ENCODE peak calls at places on chromosomes 5 and 9, in eight cellular contexts. One of them, this sample, is unnamed.
A peak's percentile ranks its signal among the peaks of the same experiment; 100 is the strongest.

GRCh38 chr5:72210913-72211670 is 103.8 kb downstream of the MAP1B start:
- DNase-seq in fibroblast of mammary gland: peak; percentile 88
- DNase-seq in cardiac fibroblast: peak; percentile 73
- DNase-seq in GM12865: no peak
- DNase-seq in WTC11: no peak
- DNase-seq in endothelial cell: no peak
- DNase-seq in H9: no peak
- DNase-seq in NB4: no peak
- DNase-seq in this sample: no peak

GRCh38 chr5:96146675-96147074 is 185.0 kb upstream of the ELL2 start:
- DNase-seq in fibroblast of mammary gland: peak; percentile 92
- DNase-seq in cardiac fibroblast: peak; percentile 63
- DNase-seq in GM12865: peak; percentile 45
- DNase-seq in WTC11: no peak
- DNase-seq in endothelial cell: no peak
- DNase-seq in H9: no peak
- DNase-seq in NB4: peak; percentile 73
- DNase-seq in this sample: no peak

GRCh38 chr5:137743031-137743640 is 7.2 kb upstream of the KLHL3 start:
- DNase-seq in fibroblast of mammary gland: peak; percentile 80
- DNase-seq in cardiac fibroblast: peak; percentile 89
- DNase-seq in GM12865: peak; percentile 82
- DNase-seq in WTC11: peak; percentile 43
- DNase-seq in endothelial cell: peak; percentile 62
- DNase-seq in H9: peak; percentile 71
- DNase-seq in NB4: peak; percentile 74
- DNase-seq in this sample: no peak

GRCh38 chr9:87327567-87328125 is 170.0 kb upstream of the DAPK1 start:
- DNase-seq in fibroblast of mammary gland: no peak
- DNase-seq in cardiac fibroblast: no peak
- DNase-seq in GM12865: no peak
- DNase-seq in WTC11: no peak
- DNase-seq in endothelial cell: no peak
- DNase-seq in H9: no peak
- DNase-seq in NB4: no peak
- DNase-seq in this sample: no peak

GRCh38 chr9:13447551-13448422 is 168.3 kb upstream of the MPDZ start:
- DNase-seq in fibroblast of mammary gland: no peak
- DNase-seq in cardiac fibroblast: peak; percentile 37
- DNase-seq in GM12865: no peak
- DNase-seq in WTC11: no peak
- DNase-seq in endothelial cell: peak; percentile 9
- DNase-seq in H9: no peak
- DNase-seq in NB4: no peak
- DNase-seq in this sample: no peak

GRCh38 chr5:116013931-116014330 is 18.3 kb upstream of the ARL14EPL start:
- DNase-seq in fibroblast of mammary gland: no peak
- DNase-seq in cardiac fibroblast: no peak
- DNase-seq in GM12865: no peak
- DNase-seq in WTC11: no peak
- DNase-seq in endothelial cell: no peak
- DNase-seq in H9: no peak
- DNase-seq in NB4: no peak
- DNase-seq in this sample: no peak

GRCh38 chr5:173035904-173036707 is 20.0 kb upstream of the CREBRF start:
- DNase-seq in fibroblast of mammary gland: no peak
- DNase-seq in cardiac fibroblast: no peak
- DNase-seq in GM12865: peak; percentile 77
- DNase-seq in WTC11: no peak
- DNase-seq in endothelial cell: no peak
- DNase-seq in H9: no peak
- DNase-seq in NB4: no peak
- DNase-seq in this sample: no peak

GRCh38 chr5:119250946-119251901 is 104.6 kb upstream of the TNFAIP8 start:
- DNase-seq in fibroblast of mammary gland: peak; percentile 60
- DNase-seq in cardiac fibroblast: no peak
- DNase-seq in GM12865: no peak
- DNase-seq in WTC11: no peak
- DNase-seq in endothelial cell: no peak
- DNase-seq in H9: no peak
- DNase-seq in NB4: no peak
- DNase-seq in this sample: no peak

GRCh38 chr5:58466939-58467338 is 7.1 kb upstream of the PLK2 start:
- DNase-seq in fibroblast of mammary gland: peak; percentile 35
- DNase-seq in cardiac fibroblast: peak; percentile 38
- DNase-seq in GM12865: peak; percentile 60
- DNase-seq in WTC11: peak; percentile 23
- DNase-seq in endothelial cell: no peak
- DNase-seq in H9: peak; percentile 70
- DNase-seq in NB4: peak; percentile 70
- DNase-seq in this sample: no peak

GRCh38 chr5:150538007-150538917 is 30.3 kb downstream of the NDST1 start:
- DNase-seq in fibroblast of mammary gland: peak; percentile 77
- DNase-seq in cardiac fibroblast: peak; percentile 47
- DNase-seq in GM12865: no peak
- DNase-seq in WTC11: no peak
- DNase-seq in endothelial cell: no peak
- DNase-seq in H9: no peak
- DNase-seq in NB4: peak; percentile 16
- DNase-seq in this sample: no peak

GRCh38 chr9:16257604-16258003 is 612.9 kb downstream of the BNC2 start:
- DNase-seq in fibroblast of mammary gland: peak; percentile 41
- DNase-seq in cardiac fibroblast: no peak
- DNase-seq in GM12865: no peak
- DNase-seq in WTC11: no peak
- DNase-seq in endothelial cell: peak; percentile 18
- DNase-seq in H9: peak; percentile 18
- DNase-seq in NB4: peak; percentile 24
- DNase-seq in this sample: no peak

GRCh38 chr5:88925692-88926490 is 42.9 kb upstream of the MEF2C start:
- DNase-seq in fibroblast of mammary gland: peak; percentile 33
- DNase-seq in cardiac fibroblast: no peak
- DNase-seq in GM12865: no peak
- DNase-seq in WTC11: no peak
- DNase-seq in endothelial cell: no peak
- DNase-seq in H9: no peak
- DNase-seq in NB4: no peak
- DNase-seq in this sample: no peak

GRCh38 chr5:133744030-133744645 is 131.8 kb upstream of the FSTL4 start:
- DNase-seq in fibroblast of mammary gland: no peak
- DNase-seq in cardiac fibroblast: no peak
- DNase-seq in GM12865: no peak
- DNase-seq in WTC11: no peak
- DNase-seq in endothelial cell: no peak
- DNase-seq in H9: no peak
- DNase-seq in NB4: no peak
- DNase-seq in this sample: no peak

GRCh38 chr5:150358261-150359095 is 981 bp downstream of the TCOF1 start:
- DNase-seq in fibroblast of mammary gland: peak; percentile 20
- DNase-seq in cardiac fibroblast: no peak
- DNase-seq in GM12865: peak; percentile 44
- DNase-seq in WTC11: no peak
- DNase-seq in endothelial cell: no peak
- DNase-seq in H9: no peak
- DNase-seq in NB4: no peak
- DNase-seq in this sample: no peak

GRCh38 chr5:74638776-74639537 is 1.6 kb downstream of the ENC1 start:
- DNase-seq in fibroblast of mammary gland: peak; percentile 55
- DNase-seq in cardiac fibroblast: peak; percentile 54
- DNase-seq in GM12865: peak; percentile 87
- DNase-seq in WTC11: no peak
- DNase-seq in endothelial cell: no peak
- DNase-seq in H9: no peak
- DNase-seq in NB4: peak; percentile 39
- DNase-seq in this sample: no peak

GRCh38 chr9:95091971-95092320 is 225.6 kb downstream of the FANCC start:
- DNase-seq in fibroblast of mammary gland: peak; percentile 23
- DNase-seq in cardiac fibroblast: peak; percentile 60
- DNase-seq in GM12865: no peak
- DNase-seq in WTC11: no peak
- DNase-seq in endothelial cell: no peak
- DNase-seq in H9: no peak
- DNase-seq in NB4: peak; percentile 24
- DNase-seq in this sample: no peak

GRCh38 chr9:27572566-27572917 is 739 bp downstream of the C9orf72 start:
- DNase-seq in fibroblast of mammary gland: peak; percentile 68
- DNase-seq in cardiac fibroblast: peak; percentile 39
- DNase-seq in GM12865: peak; percentile 73
- DNase-seq in WTC11: no peak
- DNase-seq in endothelial cell: peak; percentile 10
- DNase-seq in H9: no peak
- DNase-seq in NB4: peak; percentile 87
- DNase-seq in this sample: no peak

GRCh38 chr5:88606173-88606572 is 276.8 kb downstream of the MEF2C start:
- DNase-seq in fibroblast of mammary gland: no peak
- DNase-seq in cardiac fibroblast: no peak
- DNase-seq in GM12865: no peak
- DNase-seq in WTC11: no peak
- DNase-seq in endothelial cell: no peak
- DNase-seq in H9: no peak
- DNase-seq in NB4: no peak
- DNase-seq in this sample: no peak

GRCh38 chr5:61330879-61331406 is 1.1 kb upstream of the ZSWIM6 start:
- DNase-seq in fibroblast of mammary gland: peak; percentile 70
- DNase-seq in cardiac fibroblast: peak; percentile 85
- DNase-seq in GM12865: peak; percentile 83
- DNase-seq in WTC11: peak; percentile 52
- DNase-seq in endothelial cell: peak; percentile 78
- DNase-seq in H9: peak; percentile 55
- DNase-seq in NB4: peak; percentile 59
- DNase-seq in this sample: peak; percentile 93
- TF ChIP-seq CTCF in fibroblast of mammary gland: peak; percentile 20
- TF ChIP-seq CTCF in cardiac fibroblast: peak; percentile 26
- TF ChIP-seq CTCF in GM12865: peak; percentile 32
- TF ChIP-seq CTCF in WTC11: no peak
- TF ChIP-seq CTCF in endothelial cell: peak; percentile 42
- TF ChIP-seq CTCF in H9: no peak
- TF ChIP-seq CTCF in NB4: no peak
- TF ChIP-seq CTCF in this sample: peak; percentile 78

GRCh38 chr5:126837907-126838539 is 61.1 kb downstream of the LMNB1 start:
- DNase-seq in fibroblast of mammary gland: peak; percentile 43
- DNase-seq in cardiac fibroblast: peak; percentile 68
- DNase-seq in GM12865: no peak
- DNase-seq in WTC11: no peak
- DNase-seq in endothelial cell: no peak
- DNase-seq in H9: no peak
- DNase-seq in NB4: no peak
- DNase-seq in this sample: no peak
- TF ChIP-seq CTCF in fibroblast of mammary gland: peak; percentile 46
- TF ChIP-seq CTCF in cardiac fibroblast: peak; percentile 44
- TF ChIP-seq CTCF in GM12865: peak; percentile 0
- TF ChIP-seq CTCF in WTC11: no peak
- TF ChIP-seq CTCF in endothelial cell: no peak
- TF ChIP-seq CTCF in H9: peak; percentile 25
- TF ChIP-seq CTCF in NB4: no peak
- TF ChIP-seq CTCF in this sample: peak; percentile 82

DNA sequence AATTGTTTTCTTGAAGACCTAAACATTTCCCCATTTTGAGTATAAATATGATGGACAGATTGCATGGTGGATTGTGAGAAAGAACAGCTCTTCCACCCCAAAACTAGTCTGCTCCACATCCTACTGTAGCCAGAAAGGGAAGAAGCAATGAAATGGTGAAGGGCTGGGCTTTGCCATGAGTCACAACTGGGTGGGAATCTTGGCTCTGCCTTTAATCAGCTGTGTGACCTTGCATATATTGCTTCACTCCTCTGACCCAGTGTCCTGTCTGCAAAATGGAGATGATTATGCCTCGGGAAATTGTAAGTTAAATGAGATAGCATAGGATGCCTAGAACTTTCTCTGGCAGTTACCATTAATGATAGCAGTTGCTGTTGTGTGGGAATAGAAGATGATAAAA is 101.9 kb downstream of the PDE8B start:
- DNase-seq in fibroblast of mammary gland: peak; percentile 85
- DNase-seq in cardiac fibroblast: peak; percentile 26
- DNase-seq in GM12865: no peak
- DNase-seq in WTC11: no peak
- DNase-seq in endothelial cell: no peak
- DNase-seq in H9: no peak
- DNase-seq in NB4: no peak
- DNase-seq in this sample: no peak
- TF ChIP-seq CTCF in fibroblast of mammary gland: no peak
- TF ChIP-seq CTCF in cardiac fibroblast: no peak
- TF ChIP-seq CTCF in GM12865: no peak
- TF ChIP-seq CTCF in WTC11: no peak
- TF ChIP-seq CTCF in endothelial cell: no peak
- TF ChIP-seq CTCF in H9: no peak
- TF ChIP-seq CTCF in NB4: no peak
- TF ChIP-seq CTCF in this sample: no peak

GRCh38 chr5:75734913-75735789 is 17.9 kb upstream of the POC5 start:
- DNase-seq in fibroblast of mammary gland: peak; percentile 19
- DNase-seq in cardiac fibroblast: peak; percentile 16
- DNase-seq in GM12865: peak; percentile 54
- DNase-seq in WTC11: peak; percentile 52
- DNase-seq in endothelial cell: peak; percentile 47
- DNase-seq in H9: peak; percentile 56
- DNase-seq in NB4: peak; percentile 42
- DNase-seq in this sample: no peak
- TF ChIP-seq CTCF in fibroblast of mammary gland: peak; percentile 27
- TF ChIP-seq CTCF in cardiac fibroblast: peak; percentile 42
- TF ChIP-seq CTCF in GM12865: peak; percentile 54
- TF ChIP-seq CTCF in WTC11: no peak
- TF ChIP-seq CTCF in endothelial cell: no peak
- TF ChIP-seq CTCF in H9: peak; percentile 67
- TF ChIP-seq CTCF in NB4: peak; percentile 42
- TF ChIP-seq CTCF in this sample: peak; percentile 80

GRCh38 chr9:4042966-4043365 is 256.9 kb downstream of the GLIS3 start:
- DNase-seq in fibroblast of mammary gland: no peak
- DNase-seq in cardiac fibroblast: no peak
- DNase-seq in GM12865: no peak
- DNase-seq in WTC11: no peak
- DNase-seq in endothelial cell: no peak
- DNase-seq in H9: no peak
- DNase-seq in NB4: no peak
- DNase-seq in this sample: no peak

GRCh38 chr9:4050686-4051315 is 249.1 kb downstream of the GLIS3 start:
- DNase-seq in fibroblast of mammary gland: no peak
- DNase-seq in cardiac fibroblast: no peak
- DNase-seq in GM12865: no peak
- DNase-seq in WTC11: no peak
- DNase-seq in endothelial cell: no peak
- DNase-seq in H9: no peak
- DNase-seq in NB4: no peak
- DNase-seq in this sample: no peak

GRCh38 chr9:4045556-4045955 is 254.3 kb downstream of the GLIS3 start:
- DNase-seq in fibroblast of mammary gland: no peak
- DNase-seq in cardiac fibroblast: no peak
- DNase-seq in GM12865: no peak
- DNase-seq in WTC11: no peak
- DNase-seq in endothelial cell: no peak
- DNase-seq in H9: no peak
- DNase-seq in NB4: no peak
- DNase-seq in this sample: no peak

GRCh38 chr9:4048441-4048840 is 251.4 kb downstream of the GLIS3 start:
- DNase-seq in fibroblast of mammary gland: peak; percentile 55
- DNase-seq in cardiac fibroblast: peak; percentile 58
- DNase-seq in GM12865: peak; percentile 12
- DNase-seq in WTC11: no peak
- DNase-seq in endothelial cell: no peak
- DNase-seq in H9: no peak
- DNase-seq in NB4: peak; percentile 62
- DNase-seq in this sample: no peak
- TF ChIP-seq CTCF in fibroblast of mammary gland: peak; percentile 59
- TF ChIP-seq CTCF in cardiac fibroblast: peak; percentile 64
- TF ChIP-seq CTCF in GM12865: peak; percentile 29
- TF ChIP-seq CTCF in WTC11: no peak
- TF ChIP-seq CTCF in endothelial cell: no peak
- TF ChIP-seq CTCF in H9: peak; percentile 66
- TF ChIP-seq CTCF in NB4: peak; percentile 73
- TF ChIP-seq CTCF in this sample: peak; percentile 79

This sample was measured in chondrocyte.